ENCODE peak calls at places on chromosomes 12 and 14, in nine cellular contexts. I, W, E, C, S, Q, K, G and O are unnamed samples.

GRCh38 chr12:98639526-98639925 is 5.1 kb downstream of the IKBIP start:
- DNase-seq in I (no peak), W (no peak), E (peak; percentile 37), C (no peak), S (no peak), Q (no peak), K (no peak), G (no peak), O (no peak)

GRCh38 chr12:96106137-96106536 is 70.8 kb upstream of the LTA4H start:
- DNase-seq in I (no peak), W (no peak), E (no peak), C (no peak), S (no peak), Q (no peak), K (no peak), G (no peak), O (no peak)

GRCh38 chr14:103385994-103386491 is 828 bp downstream of the MARK3 start:
- DNase-seq in I (peak; percentile 31), W (no peak), E (peak; percentile 39), C (no peak), S (peak; percentile 35), Q (peak; percentile 68), K (peak; percentile 51), G (no peak), O (peak; percentile 22)

GRCh38 chr12:124395284-124395752 is 100.4 kb downstream of the RFLNA start:
- DNase-seq in I (no peak), W (no peak), E (no peak), C (peak; percentile 48), S (no peak), Q (no peak), K (no peak), G (no peak), O (peak; percentile 53)

GRCh38 chr12:131190965-131191364 is 237.3 kb downstream of the ADGRD1 start:
- DNase-seq in I (no peak), W (no peak), E (no peak), C (no peak), S (no peak), Q (no peak), K (no peak), G (no peak), O (no peak)

GRCh38 chr12:24821691-24822090 is 127.2 kb downstream of the BCAT1 start:
- DNase-seq in I (no peak), W (no peak), E (no peak), C (peak; percentile 63), S (no peak), Q (no peak), K (no peak), G (no peak), O (no peak)

GRCh38 chr12:104345234-104346066 is 41.9 kb downstream of the EID3 start:
- DNase-seq in I (no peak), W (no peak), E (no peak), C (no peak), S (no peak), Q (no peak), K (no peak), G (no peak), O (no peak)

GRCh38 chr14:59836116-59836515 is 34.5 kb downstream of the RTN1 start:
- DNase-seq in I (no peak), W (no peak), E (no peak), C (peak; percentile 2), S (no peak), Q (no peak), K (no peak), G (no peak), O (peak; percentile 24)